ENCODE peak calls at places on chromosomes 13 and 19, in five cellular contexts. W is fibroblast of pulmonary artery, S is hepatocyte, D is HCEC 1CT, G is amniotic epithelial cell. A is an unnamed sample.

GRCh38 chr19:33432408-33433170 is 59.1 kb downstream of the CEBPG start:
- DNase-seq in W (no peak), S (no peak), D (no peak), G (no peak), A (no peak)

GRCh38 chr19:39053276-39054090 is 21.1 kb upstream of the FBXO27 start:
- DNase-seq in W (no peak), S (peak; percentile 88), D (no peak), G (no peak), A (no peak)

GRCh38 chr13:76677047-76677446 is 209.2 kb downstream of the KCTD12 start:
- DNase-seq in W (peak; percentile 82), S (no peak), D (peak; percentile 20), G (peak; percentile 28), A (no peak)

GRCh38 chr19:49441210-49441959 is at the start of gene SLC17A7:
- DNase-seq in W (no peak), S (peak; percentile 59), D (no peak), G (no peak), A (peak; percentile 28)

GRCh38 chr19:45253396-45254027 is 2.4 kb downstream of the MARK4 start:
- DNase-seq in W (peak; percentile 29), S (no peak), D (peak; percentile 16), G (peak; percentile 50), A (peak; percentile 21)

GRCh38 chr19:28932446-28932845 is 280.5 kb downstream of the UQCRFS1 start:
- DNase-seq in W (no peak), S (no peak), D (no peak), G (no peak), A (no peak)

GRCh38 chr13:20901668-20902437 is 693 bp downstream of the XPO4 start:
- DNase-seq in W (peak; percentile 26), S (peak; percentile 71), D (peak; percentile 29), G (peak; percentile 45), A (peak; percentile 48)

GRCh38 chr13:59834801-59835200 is 328.9 kb downstream of the DIAPH3 start:
- DNase-seq in W (peak; percentile 3), S (no peak), D (peak; percentile 74), G (peak; percentile 82), A (peak; percentile 42)

GRCh38 chr13:31377946-31378345 is 178.2 kb downstream of the B3GLCT start:
- DNase-seq in W (no peak), S (no peak), D (no peak), G (no peak), A (no peak)

GRCh38 chr13:77034883-77035282 is 7.9 kb upstream of the FBXL3 start:
- DNase-seq in W (peak; percentile 29), S (no peak), D (peak; percentile 79), G (peak; percentile 73), A (peak; percentile 56)

GRCh38 chr19:2385053-2385721 is 25.1 kb downstream of the TMPRSS9 start:
- DNase-seq in W (peak; percentile 55), S (peak; percentile 76), D (peak; percentile 63), G (peak; percentile 82), A (peak; percentile 87)

GRCh38 chr13:109737606-109738005 is 48.8 kb downstream of the IRS2 start:
- DNase-seq in W (no peak), S (no peak), D (no peak), G (no peak), A (peak; percentile 25)

A was measured in EL.